ENCODE peak calls at places on chromosomes 2 and 18, in five cellular contexts. F is mucosa of gallbladder; E is stimulated activated CD4-positive, alpha-beta T cell treated with anti-CD3 and anti-CD28 coated beads, Interleukin-1b, Interleukin-23, amount 100 ng/mL, for 24 hours; Z is colonic mucosa; Y is osteocyte. P is an unnamed sample.

GRCh38 chr2:145530653-145531052 is 1010.7 kb upstream of the ZEB2 start:
- DNase-seq in Y (no peak), E (no peak), F (no peak), Z (no peak), P (no peak)

GRCh38 chr2:62354771-62355550 is 151.0 kb downstream of the TMEM17 start:
- DNase-seq in Z (no peak), Y (no peak), F (no peak), E (no peak), P (no peak)

GRCh38 chr2:238652771-238653157 is 195.1 kb upstream of the TWIST2 start:
- DNase-seq in Z (no peak), F (no peak), E (no peak), Y (no peak), P (no peak)

GRCh38 chr2:20494246-20494645 is 47.4 kb downstream of the RHOB start:
- DNase-seq in Y (no peak), E (no peak), Z (no peak), F (no peak), P (no peak)

GRCh38 chr2:44212301-44212700 is 43.6 kb downstream of the PPM1B start:
- DNase-seq in Z (no peak), Y (no peak), E (no peak), F (no peak), P (no peak)

GRCh38 chr2:239148495-239149200 is 252.2 kb downstream of the HDAC4 start:
- DNase-seq in Z (no peak), Y (no peak), E (no peak), F (no peak), P (peak)

GRCh38 chr2:101806123-101806522 is 108.6 kb downstream of the MAP4K4 start:
- DNase-seq in Y (no peak), E (no peak), F (no peak), Z (no peak), P (no peak)

GRCh38 chr2:158619496-158619895 is 162.7 kb downstream of the PKP4 start:
- DNase-seq in Z (no peak), F (no peak), Y (no peak), E (no peak), P (no peak)

GRCh38 chr2:179521944-179522343 is 257.3 kb upstream of the SESTD1 start:
- DNase-seq in Z (no peak), Y (no peak), F (no peak), E (no peak), P (no peak)

GRCh38 chr2:118310878-118311442 is 222.7 kb downstream of the INSIG2 start:
- DNase-seq in Y (no peak), E (no peak), F (no peak), Z (peak), P (no peak)

GRCh38 chr2:241133436-241133820 is 15.8 kb downstream of the PASK start:
- DNase-seq in F (no peak), Z (no peak), E (no peak), Y (no peak), P (no peak)

GRCh38 chr18:65477450-65477849 is 273.4 kb upstream of the CDH7 start:
- DNase-seq in F (no peak), E (no peak), Y (no peak), Z (no peak), P (no peak)

GRCh38 chr2:23940976-23941605 is 828 bp downstream of the UBXN2A start:
- DNase-seq in Z (peak), E (no peak), F (no peak), Y (no peak), P (no peak)

GRCh38 chr2:16525265-16525887 is 140.3 kb downstream of the CYRIA start:
- DNase-seq in Z (peak), Y (no peak), E (no peak), F (no peak), P (no peak)

GRCh38 chr2:160226367-160226766 is 26.3 kb upstream of the ITGB6 start:
- DNase-seq in Z (no peak), E (no peak), Y (no peak), F (no peak), P (no peak)

GRCh38 chr18:56267334-56267733 is 371.1 kb downstream of the TXNL1 start:
- DNase-seq in Z (no peak), Y (no peak), F (no peak), E (no peak), P (no peak)

GRCh38 chr2:100301881-100302584 is 20.3 kb downstream of the LONRF2 start:
- DNase-seq in Z (no peak), Y (no peak), F (no peak), E (no peak), P (no peak)

GRCh38 chr18:49096021-49096420 is 145.3 kb upstream of the SMAD7 start:
- DNase-seq in E (no peak), F (no peak), Y (no peak), Z (no peak), P (no peak)

GRCh38 chr2:159547031-159547430 is 69.3 kb downstream of the BAZ2B start:
- DNase-seq in Y (no peak), E (no peak), F (no peak), Z (no peak), P (no peak)

GRCh38 chr18:36899289-36899688 is 70.4 kb downstream of the KIAA1328 start:
- DNase-seq in Y (no peak), F (no peak), Z (no peak), E (no peak), P (no peak)

GRCh38 chr2:200600549-200601212 is 14.9 kb downstream of the AOX1 start:
- DNase-seq in Y (no peak), E (no peak), Z (no peak), F (no peak), P (no peak)

GRCh38 chr2:107936427-107937359 is 49.6 kb upstream of the SLC5A7 start:
- DNase-seq in E (no peak), F (no peak), Y (no peak), Z (no peak), P (no peak)

GRCh38 chr2:147630585-147630984 is 214.2 kb upstream of the ACVR2A start:
- DNase-seq in Z (peak), Y (no peak), F (no peak), E (no peak), P (no peak)

GRCh38 chr2:226798422-226799210 is 1.0 kb downstream of the IRS1 start:
- DNase-seq in E (no peak), Z (peak), F (peak), Y (no peak), P (peak)

GRCh38 chr2:54859997-54860701 is 136.7 kb downstream of the EML6 start:
- DNase-seq in Y (no peak), F (no peak), Z (no peak), E (no peak), P (no peak)

P was measured in left lobe of liver.